ENCODE peak calls at places on chromosomes 2 and 18, in ten cellular contexts. M is stromal cell of bone marrow; U is foreskin melanocyte; O is LoVo; K is colonic mucosa; Y is effector memory CD4-positive, alpha-beta T cell; X is activated T-helper 1 cell treated with anti-CD3 and anti-CD28 coated beads, Interleukin-12 subunit alpha, Interleukin-12 subunit beta, Interleukin-2, Interleukin-4 antibody, amounts not matched to agents 30 ng/mL and 10 ng/mL and 1 ng/mL, durations not matched to agents 14 hours and 24 hours and 36 hours; A is ELR; N is heart right ventricle; I is epithelial cell of prostate. R is an unnamed sample.

GRCh38 chr2:239545741-239546392 is 145.0 kb upstream of the HDAC4 start:
- DNase-seq in Y (no peak), N (no peak), X (no peak), O (no peak), A (no peak), I (no peak), K (no peak), M (no peak), U (no peak), R (no peak)

GRCh38 chr2:235050992-235051351 is 99.2 kb downstream of the SH3BP4 start:
- DNase-seq in U (peak), K (peak), X (no peak), I (peak), O (peak), Y (no peak), A (peak), N (peak), M (peak), R (peak)

GRCh38 chr2:49288902-49289680 is 134.8 kb upstream of the FSHR start:
- DNase-seq in Y (no peak), U (peak), N (no peak), K (no peak), X (no peak), O (no peak), A (no peak), I (no peak), M (no peak), R (no peak)

GRCh38 chr2:172782506-172783090 is 47.0 kb downstream of the RAPGEF4 start:
- DNase-seq in M (no peak), Y (no peak), X (no peak), U (no peak), N (no peak), O (no peak), I (no peak), K (no peak), A (peak), R (no peak)

GRCh38 chr2:95206086-95206485 is 1.2 kb upstream of the ZNF892 start:
- DNase-seq in A (no peak), K (no peak), N (no peak), O (no peak), Y (no peak), X (no peak), I (no peak), M (no peak), U (no peak), R (no peak)

GRCh38 chr2:109438773-109439191 is 175.0 kb downstream of the SEPTIN10 start:
- DNase-seq in U (no peak), I (no peak), Y (no peak), X (no peak), M (peak), K (no peak), N (no peak), O (no peak), A (peak), R (no peak)

GRCh38 chr18:25335676-25336075 is 16.3 kb downstream of the ZNF521 start:
- DNase-seq in A (no peak), I (no peak), Y (no peak), M (no peak), U (no peak), K (no peak), N (no peak), X (no peak), O (no peak), R (no peak)

GRCh38 chr2:207141381-207141780 is 24.4 kb downstream of the KLF7 start:
- DNase-seq in A (no peak), N (no peak), Y (no peak), X (no peak), O (no peak), K (no peak), M (no peak), U (no peak), I (no peak), R (no peak)

GRCh38 chr18:48254077-48254602 is 155.0 kb downstream of the ZBTB7C start:
- DNase-seq in U (no peak), A (no peak), I (no peak), X (no peak), K (no peak), M (no peak), N (no peak), O (no peak), Y (no peak), R (no peak)

GRCh38 chr2:42359894-42360483 is 1.0 kb downstream of the COX7A2L start:
- DNase-seq in U (no peak), A (peak), K (no peak), M (no peak), I (no peak), Y (no peak), N (no peak), O (no peak), X (no peak), R (no peak)

GRCh38 chr2:150204449-150204848 is 283.0 kb downstream of the RND3 start:
- DNase-seq in X (no peak), Y (no peak), I (peak), M (peak), U (peak), O (no peak), K (no peak), A (peak), N (no peak), R (no peak)

GRCh38 chr2:238320648-238321281 is 447 bp downstream of the TRAF3IP1 start:
- DNase-seq in Y (no peak), X (no peak), M (no peak), N (peak), K (no peak), I (no peak), A (peak), O (no peak), U (no peak), R (no peak)

GRCh38 chr2:177568893-177569292 is 176.3 kb downstream of the AGPS start:
- DNase-seq in N (no peak), Y (no peak), O (no peak), U (no peak), K (no peak), X (no peak), A (no peak), I (no peak), M (no peak), R (no peak)

GRCh38 chr2:74917702-74918619 is 40.5 kb upstream of the POLE4 start:
- DNase-seq in X (no peak), Y (no peak), N (no peak), U (peak), K (no peak), M (no peak), O (no peak), I (peak), A (peak), R (no peak)

GRCh38 chr2:234960091-234961088 is 8.6 kb downstream of the SH3BP4 start:
- DNase-seq in K (peak), A (peak), Y (no peak), N (no peak), I (no peak), O (no peak), X (no peak), U (no peak), M (no peak), R (no peak)

GRCh38 chr18:78979058-78979680 is 449 bp upstream of the SALL3 start:
- DNase-seq in K (no peak), N (no peak), O (no peak), Y (no peak), U (peak), I (no peak), A (no peak), X (no peak), M (no peak), R (no peak)

GRCh38 chr2:100070078-100070477 is 72.3 kb downstream of the AFF3 start:
- DNase-seq in K (no peak), O (no peak), I (no peak), A (no peak), Y (no peak), X (no peak), M (no peak), U (no peak), N (no peak), R (no peak)

GRCh38 chr2:132372276-132372675 is 44.3 kb upstream of the GPR39 start:
- DNase-seq in I (no peak), U (no peak), N (no peak), A (no peak), O (no peak), Y (no peak), X (no peak), M (no peak), K (no peak), R (no peak)

GRCh38 chr18:55141318-55141717 is 182.1 kb upstream of the CCDC68 start:
- DNase-seq in X (no peak), K (no peak), U (no peak), A (no peak), M (no peak), O (peak), I (no peak), N (no peak), Y (no peak), R (no peak)

GRCh38 chr2:191115391-191115790 is 35.4 kb downstream of the STAT4 start:
- DNase-seq in O (no peak), Y (peak), U (no peak), N (no peak), I (peak), K (no peak), X (peak), A (peak), M (no peak), R (no peak)

GRCh38 chr2:190511104-190511503 is 23.4 kb downstream of the NEMP2 start:
- DNase-seq in M (no peak), O (no peak), X (no peak), K (peak), N (no peak), Y (no peak), A (peak), I (no peak), U (no peak), R (no peak)

GRCh38 chr2:24754985-24755690 is 38.1 kb downstream of the PTRHD1 start:
- DNase-seq in U (no peak), N (no peak), O (no peak), I (no peak), Y (no peak), A (peak), X (no peak), K (no peak), M (no peak), R (no peak)

GRCh38 chr2:118853647-118854367 is 6.4 kb upstream of the EN1 start:
- DNase-seq in Y (no peak), M (no peak), A (no peak), N (no peak), I (no peak), O (no peak), U (no peak), K (no peak), X (no peak), R (no peak)

GRCh38 chr2:100976634-100977391 is 25.3 kb upstream of the RPL31 start:
- DNase-seq in X (no peak), I (no peak), A (peak), Y (no peak), K (no peak), U (no peak), N (no peak), M (no peak), O (no peak), R (no peak)

GRCh38 chr2:27369471-27370025 is 590 bp downstream of the EIF2B4 start:
- DNase-seq in I (no peak), O (peak), M (peak), X (no peak), N (no peak), A (peak), Y (no peak), K (peak), U (peak), R (no peak)

GRCh38 chr2:38750793-38751042 is 443 bp downstream of the SRSF7 start:
- DNase-seq in U (no peak), A (peak), M (no peak), I (no peak), K (peak), X (no peak), Y (peak), O (peak), N (peak), R (peak)

GRCh38 chr2:148209598-148209997 is 188.7 kb downstream of the MBD5 start:
- DNase-seq in I (no peak), K (no peak), N (no peak), M (no peak), U (no peak), Y (no peak), X (no peak), A (peak), O (no peak), R (no peak)

GRCh38 chr2:1893856-1894255 is 149.5 kb upstream of the PXDN start:
- DNase-seq in Y (no peak), M (no peak), I (no peak), O (no peak), K (no peak), A (no peak), X (no peak), U (no peak), N (no peak), R (no peak)

GRCh38 chr2:27080603-27080938 is 2.2 kb downstream of the EMILIN1 start:
- DNase-seq in M (no peak), O (no peak), I (no peak), Y (no peak), A (no peak), K (no peak), X (no peak), N (no peak), U (no peak), R (peak)

GRCh38 chr2:217325251-217325650 is 465.4 kb upstream of the TNP1 start:
- DNase-seq in K (no peak), I (no peak), X (no peak), U (no peak), M (no peak), O (no peak), N (no peak), A (no peak), Y (no peak), R (no peak)

GRCh38 chr2:240909216-240909974 is 3.3 kb downstream of the CROCC2 start:
- DNase-seq in M (no peak), X (no peak), A (no peak), U (no peak), K (no peak), O (no peak), I (no peak), N (no peak), Y (no peak), R (no peak)

GRCh38 chr2:233065954-233066470 is 5.9 kb downstream of the INPP5D start:
- DNase-seq in I (no peak), A (no peak), M (no peak), U (no peak), N (no peak), O (no peak), Y (no peak), X (no peak), K (no peak), R (no peak)